ENCODE peak calls at places on chromosomes 16 and 17, in nine cellular contexts. Z, B, S, V, I, F, U, J and O are unnamed samples.

GRCh38 chr17:4604111-4604644 is 19.8 kb downstream of the SMTNL2 start:
- DNase-seq in B (peak), U (no peak), V (no peak), Z (no peak), S (peak), J (peak), I (no peak), F (no peak), O (peak)

GRCh38 chr16:84323626-84324025 is 28.9 kb downstream of the WFDC1 start:
- DNase-seq in B (no peak), V (no peak), S (peak), U (no peak), Z (no peak), I (no peak), J (no peak), F (no peak), O (no peak)

GRCh38 chr17:63699638-63700527 is at the start of gene LIMD2:
- DNase-seq in Z (peak), J (peak), V (no peak), B (peak), I (peak), F (peak), U (no peak), S (peak), O (peak)

GRCh38 chr17:57956311-57957119 is 1.3 kb upstream of the CUEDC1 start:
- DNase-seq in I (no peak), J (peak), V (no peak), S (peak), U (peak), B (peak), F (no peak), Z (no peak), O (no peak)

GRCh38 chr17:28748852-28749515 is 5.2 kb downstream of the TRAF4 start:
- DNase-seq in I (peak), V (no peak), J (no peak), Z (no peak), B (no peak), S (no peak), F (no peak), U (no peak), O (no peak)

GRCh38 chr16:31350275-31351005 is 4.5 kb upstream of the ITGAX start:
- DNase-seq in U (no peak), Z (no peak), B (no peak), V (no peak), I (no peak), J (no peak), F (no peak), S (no peak), O (no peak)

GRCh38 chr17:57035971-57036481 is 49.0 kb upstream of the AKAP1 start:
- DNase-seq in S (no peak), Z (peak), I (no peak), B (peak), V (no peak), F (no peak), U (no peak), J (no peak), O (no peak)

GRCh38 chr17:3754458-3755334 is 31.0 kb downstream of the HASPIN start:
- DNase-seq in U (no peak), J (peak), V (no peak), S (no peak), Z (peak), F (peak), B (peak), I (peak), O (peak)

GRCh38 chr17:49995055-49995738 is at the start of gene DLX3:
- DNase-seq in V (no peak), Z (peak), F (no peak), I (peak), U (no peak), J (peak), B (peak), S (peak), O (peak)

GRCh38 chr16:65657556-65657955 is 535.7 kb upstream of the CDH11 start:
- DNase-seq in J (no peak), S (no peak), U (no peak), F (no peak), Z (no peak), V (no peak), B (no peak), I (no peak), O (no peak)

GRCh38 chr16:65660390-65660789 is 538.5 kb upstream of the CDH11 start:
- DNase-seq in V (no peak), U (no peak), I (no peak), S (no peak), B (no peak), Z (no peak), F (no peak), J (no peak), O (no peak)

GRCh38 chr16:65655802-65656201 is 533.9 kb upstream of the CDH11 start:
- DNase-seq in F (no peak), S (no peak), J (no peak), U (no peak), B (no peak), I (no peak), Z (no peak), V (no peak), O (no peak)

GRCh38 chr16:65657051-65657450 is 535.2 kb upstream of the CDH11 start:
- DNase-seq in V (no peak), S (no peak), I (no peak), J (peak), B (no peak), F (no peak), U (no peak), Z (no peak), O (no peak)

DNA sequence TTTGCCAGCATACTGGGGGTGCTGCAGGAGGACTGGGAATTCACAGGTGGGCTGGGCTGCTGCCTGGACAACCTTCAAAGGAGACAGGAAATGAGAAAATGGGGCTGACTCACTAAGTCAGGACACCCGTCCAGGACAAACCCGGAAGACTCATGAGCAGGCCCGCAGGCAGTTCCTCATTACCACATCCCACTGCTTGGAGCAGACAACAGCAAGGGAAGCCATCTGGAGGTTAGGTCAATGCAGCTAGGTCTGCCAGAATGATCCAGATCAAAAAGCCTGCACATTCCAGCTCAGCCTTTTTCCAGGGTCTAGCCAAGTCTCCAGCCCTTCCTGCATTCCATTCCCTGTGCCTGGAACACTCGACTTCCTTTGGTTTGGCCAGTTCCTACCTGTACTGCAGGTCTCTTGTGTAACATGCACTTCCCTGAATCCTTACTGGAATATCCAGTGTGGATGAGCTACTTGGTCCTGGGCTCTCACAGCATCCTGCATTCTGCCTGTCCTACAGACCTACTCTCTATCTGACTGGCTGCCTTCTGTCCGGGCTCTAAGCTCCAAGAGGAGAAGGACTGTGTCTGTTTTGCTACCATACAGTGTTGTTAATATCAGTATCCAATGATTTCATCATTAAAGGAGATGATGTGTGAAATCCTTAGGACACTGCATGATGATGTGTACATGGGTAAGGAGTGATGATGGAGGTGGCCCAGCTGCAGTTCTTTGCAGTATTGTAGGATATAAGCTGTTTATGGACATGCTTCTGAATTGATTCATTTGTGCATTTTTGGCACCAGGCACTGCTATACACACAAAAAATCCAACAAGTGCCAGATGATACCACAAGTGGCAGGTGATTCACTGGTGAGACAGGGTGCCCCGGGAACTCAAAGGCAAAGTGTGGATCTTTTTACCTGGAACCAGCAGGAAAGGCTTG is 536.7 kb upstream of the CDH11 start:
- DNase-seq in F (no peak), B (no peak), J (peak), U (no peak), I (peak), V (no peak), Z (no peak), S (no peak), O (no peak)
- TF ChIP-seq EP300 in F (no peak), B (no peak), J (peak), U (no peak), I (no peak), V (no peak), Z (no peak), S (no peak), O (no peak)

DNA sequence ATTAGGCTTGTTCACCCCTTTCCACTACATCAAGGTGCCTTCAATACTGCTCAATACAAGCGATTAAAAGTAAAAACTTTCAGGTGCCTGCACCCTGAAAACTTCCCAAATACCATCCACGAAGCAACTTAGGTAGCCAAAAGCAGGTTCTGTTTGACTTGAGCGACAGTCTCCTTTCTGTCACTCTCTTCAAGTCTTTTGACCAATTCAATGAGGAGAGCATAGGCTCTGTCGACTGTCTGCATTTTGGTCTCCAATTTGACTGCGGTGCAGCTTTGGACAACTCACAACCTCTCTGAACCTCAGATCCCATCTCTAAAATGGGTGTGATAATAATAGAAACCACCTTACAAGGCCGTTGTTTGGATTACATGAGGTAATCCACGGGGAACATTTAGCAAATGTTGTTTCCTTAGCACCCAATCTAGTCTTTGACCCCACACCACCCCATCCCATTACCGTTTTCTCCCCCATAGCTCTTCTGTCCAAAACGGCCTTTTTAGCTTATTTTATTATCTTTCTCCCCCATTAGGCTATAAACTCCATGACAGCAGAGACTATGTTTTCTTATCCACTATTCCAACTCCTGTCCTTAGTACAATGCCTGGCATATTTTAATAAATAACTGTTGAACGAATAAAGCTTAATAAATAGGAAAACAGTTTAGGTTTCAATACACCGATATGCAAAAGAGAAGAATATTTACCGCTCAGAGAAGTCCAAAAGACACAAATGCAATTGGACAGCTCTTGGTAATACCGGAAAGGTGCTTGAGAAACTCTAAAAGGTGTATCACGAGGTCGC is 999 bp downstream of the MARF1 start:
- DNase-seq in S (no peak), U (no peak), J (no peak), V (no peak), F (no peak), B (no peak), Z (no peak), I (no peak), O (no peak)
- H3K27ac ChIP-seq in S (peak), U (peak), J (peak), V (peak), F (peak), B (peak), Z (peak), I (peak), O (peak)

GRCh38 chr17:14019186-14019956 is 49.9 kb upstream of the COX10 start:
- DNase-seq in I (no peak), F (peak), B (no peak), S (no peak), V (no peak), J (no peak), Z (no peak), U (no peak), O (no peak)

GRCh38 chr17:14016858-14017257 is 52.4 kb upstream of the COX10 start:
- DNase-seq in V (no peak), I (no peak), J (no peak), Z (no peak), F (no peak), S (no peak), U (no peak), B (no peak), O (no peak)

GRCh38 chr17:14011740-14012405 is 57.4 kb upstream of the COX10 start:
- DNase-seq in J (no peak), U (no peak), I (no peak), F (no peak), S (no peak), Z (no peak), B (no peak), V (no peak), O (no peak)

GRCh38 chr17:14014647-14015046 is 54.7 kb upstream of the COX10 start:
- DNase-seq in U (no peak), B (no peak), I (no peak), J (no peak), S (no peak), F (no peak), V (no peak), Z (no peak), O (no peak)

DNA sequence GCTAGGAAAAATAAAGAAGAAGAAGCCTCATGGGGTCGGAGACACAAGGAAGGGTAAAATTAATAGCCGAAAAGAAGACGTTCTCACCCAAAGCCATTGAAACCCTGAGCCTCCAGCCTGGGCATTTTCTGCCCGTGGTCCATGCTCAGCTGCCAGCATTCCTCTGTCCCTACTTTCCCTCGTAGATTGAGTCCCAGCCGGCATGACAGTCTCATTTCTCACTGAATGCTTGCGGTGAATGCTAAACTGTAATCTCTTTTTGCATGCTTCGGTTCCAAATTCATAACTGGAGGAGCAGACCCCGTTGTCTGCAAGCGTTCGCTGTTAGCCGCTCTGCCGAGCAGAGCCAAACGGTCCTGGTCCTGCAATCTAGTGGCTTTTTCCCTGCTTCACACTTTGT is 54.0 kb upstream of the COX10 start:
- DNase-seq in F (no peak), I (no peak), B (no peak), S (no peak), Z (no peak), V (no peak), J (no peak), U (no peak), O (no peak)
- TF ChIP-seq EP300 in F (no peak), I (no peak), B (no peak), S (no peak), Z (no peak), V (no peak), J (no peak), U (no peak), O (no peak)

GRCh38 chr17:75576661-75577060 is 10.9 kb upstream of the MYO15B start:
- DNase-seq in Z (peak), F (no peak), U (no peak), V (no peak), B (peak), S (no peak), J (no peak), I (no peak), O (no peak)

GRCh38 chr17:75574404-75575093 is 13.1 kb upstream of the MYO15B start:
- DNase-seq in Z (no peak), I (no peak), J (no peak), F (no peak), B (no peak), S (peak), U (no peak), V (no peak), O (no peak)

GRCh38 chr17:75573994-75574393 is 13.6 kb upstream of the MYO15B start:
- DNase-seq in F (no peak), Z (no peak), U (no peak), V (no peak), J (no peak), S (peak), I (no peak), B (no peak), O (no peak)

GRCh38 chr17:75575197-75575596 is 12.4 kb upstream of the MYO15B start:
- DNase-seq in V (no peak), Z (no peak), F (no peak), J (no peak), B (no peak), U (no peak), I (no peak), S (peak), O (no peak)

DNA sequence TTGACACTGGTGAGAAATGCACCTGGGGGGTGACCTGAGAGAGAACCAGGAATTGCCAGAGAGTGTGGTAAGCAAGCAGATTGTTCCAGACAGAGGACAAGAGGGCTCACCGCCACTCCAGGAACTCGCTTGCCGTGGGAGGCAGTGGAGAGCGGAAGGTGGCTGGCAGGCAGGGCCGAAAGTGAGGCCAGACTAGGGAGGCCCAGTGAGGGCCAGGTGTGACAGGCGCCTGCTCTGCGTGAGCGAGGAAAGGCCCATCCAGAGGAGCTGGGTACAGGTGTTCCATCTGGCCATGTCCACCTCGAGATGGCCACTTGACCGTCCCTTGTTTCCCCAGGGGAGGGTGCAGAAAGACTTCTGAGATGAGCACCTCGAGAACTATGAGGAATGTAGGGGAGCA is 11.9 kb upstream of the MYO15B start:
- DNase-seq in B (no peak), J (no peak), V (no peak), I (no peak), F (no peak), U (no peak), Z (no peak), S (no peak), O (no peak)
- H3K27ac ChIP-seq in B (no peak), J (no peak), V (no peak), I (no peak), F (no peak), U (no peak), Z (peak), S (no peak), O (no peak)

DNA sequence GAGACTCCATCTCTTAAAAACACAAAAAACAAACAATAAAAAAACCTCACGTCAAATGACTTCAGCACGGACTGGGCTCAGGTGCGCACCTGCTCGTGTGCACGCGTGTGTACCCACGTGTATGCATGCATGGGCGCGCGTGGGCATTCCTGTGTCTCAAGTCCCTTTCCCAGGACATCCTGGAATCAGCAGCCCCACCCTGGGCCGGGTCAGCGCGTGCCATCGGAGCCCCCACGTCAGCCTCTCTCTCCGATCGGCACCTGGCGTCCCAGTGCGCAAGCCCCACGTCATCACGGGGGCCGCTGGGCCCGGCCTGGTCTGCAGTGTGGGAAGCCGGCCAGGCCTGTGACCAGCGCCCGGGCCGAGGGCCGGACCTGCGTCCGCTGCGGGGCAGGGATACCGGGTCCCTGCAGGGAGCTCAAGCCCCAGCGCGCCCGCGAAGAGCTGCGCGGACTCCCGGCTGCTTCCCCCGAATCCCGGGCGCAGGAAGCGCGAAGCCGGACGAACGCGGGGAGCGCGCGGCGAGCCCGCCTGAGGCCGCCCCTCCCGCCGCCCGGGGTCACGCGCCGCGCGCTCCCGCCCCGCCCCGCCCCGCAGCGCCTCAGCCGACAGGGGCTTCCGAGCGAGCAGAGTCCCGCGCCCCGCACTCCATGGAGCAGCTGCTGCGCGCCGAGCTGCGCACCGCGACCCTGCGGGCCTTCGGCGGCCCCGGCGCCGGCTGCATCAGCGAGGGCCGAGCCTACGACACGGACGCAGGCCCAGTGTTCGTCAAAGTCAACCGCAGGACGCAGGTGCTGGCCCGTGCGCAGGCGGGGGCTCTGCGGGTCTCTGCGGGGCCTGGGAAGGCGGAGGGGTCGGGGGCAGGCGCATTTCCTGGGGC is at the start of gene FN3K:
- DNase-seq in I (peak), J (peak), S (peak), F (peak), Z (peak), U (no peak), B (peak), V (peak), O (peak)
- TF ChIP-seq EP300 in I (no peak), J (no peak), S (peak), F (no peak), Z (peak), U (no peak), B (peak), V (peak), O (peak)

DNA sequence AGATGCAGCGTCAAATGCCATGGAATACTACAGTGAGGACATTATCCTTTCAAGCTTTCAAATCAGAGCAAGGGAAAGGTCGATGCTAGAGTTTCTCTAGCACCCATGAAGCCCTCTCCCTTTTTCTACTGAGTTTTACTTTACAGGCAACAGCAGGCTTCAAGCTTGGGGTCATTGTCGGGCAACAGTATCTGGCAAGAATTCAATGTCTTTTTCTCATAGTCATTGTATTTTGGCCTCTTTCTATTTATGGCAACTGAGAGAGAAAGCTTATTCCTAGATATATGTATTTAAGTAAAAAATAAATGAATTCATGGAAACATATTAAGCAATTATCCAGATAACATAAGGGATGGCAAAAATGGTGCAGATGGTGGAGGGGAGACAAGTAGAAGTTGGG is 364 bp upstream of the CETP start:
- DNase-seq in B (no peak), F (no peak), J (no peak), Z (no peak), U (no peak), S (no peak), I (no peak), V (no peak), O (no peak)
- H3K27ac ChIP-seq in B (no peak), F (no peak), J (no peak), Z (no peak), U (no peak), S (no peak), I (no peak), V (no peak), O (peak)